ENCODE peak calls at places on chromosomes 1 and 21, in seven cellular contexts. Q, O, I, S, M, Z and B are unnamed samples.

GRCh38 chr1:201361652-201362504 is 15.6 kb downstream of the TNNT2 start:
- DNase-seq in S (peak; percentile 85), Z (no peak), M (peak; percentile 67), I (peak; percentile 21), O (peak; percentile 19), Q (peak; percentile 47), B (no peak)

GRCh38 chr1:76759950-76760349 is 107.3 kb upstream of the ST6GALNAC5 start:
- DNase-seq in S (no peak), M (no peak), Q (no peak), Z (no peak), O (no peak), I (peak; percentile 16), B (no peak)

GRCh38 chr1:64469614-64469976 is 334 bp upstream of the CACHD1 start:
- DNase-seq in Z (no peak), O (peak; percentile 14), S (no peak), I (peak; percentile 57), Q (no peak), M (no peak), B (no peak)

GRCh38 chr1:172960454-172961208 is 90.1 kb downstream of the TNFSF18 start:
- DNase-seq in S (no peak), Z (no peak), O (no peak), I (no peak), Q (no peak), M (no peak), B (no peak)

GRCh38 chr21:45662623-45663015 is 19.1 kb downstream of the PCBP3 start:
- DNase-seq in Q (no peak), I (no peak), M (no peak), O (no peak), S (no peak), Z (no peak), B (no peak)

GRCh38 chr1:10046356-10047085 is 13.8 kb downstream of the UBE4B start:
- DNase-seq in M (no peak), S (no peak), Z (no peak), O (peak; percentile 33), Q (no peak), I (peak; percentile 60), B (no peak)

GRCh38 chr21:28421716-28422480 is 570.8 kb downstream of the LTN1 start:
- DNase-seq in Z (no peak), S (no peak), O (no peak), M (no peak), I (no peak), Q (no peak), B (no peak)

GRCh38 chr1:109256085-109256484 is 6.7 kb downstream of the CELSR2 start:
- DNase-seq in Q (no peak), I (no peak), O (no peak), Z (no peak), S (no peak), M (no peak), B (no peak)

GRCh38 chr1:10399487-10399917 is 638 bp downstream of the PGD start:
- DNase-seq in M (no peak), S (no peak), O (peak; percentile 28), Z (no peak), I (peak; percentile 36), Q (no peak), B (peak; percentile 69)

GRCh38 chr1:204418174-204419063 is 6.8 kb upstream of the PPP1R15B start:
- DNase-seq in Z (peak; percentile 15), S (no peak), I (no peak), M (no peak), Q (peak; percentile 42), O (no peak), B (peak; percentile 36)

GRCh38 chr1:2155788-2156187 is 38.8 kb downstream of the FAAP20 start:
- DNase-seq in S (no peak), I (no peak), O (no peak), Q (no peak), Z (no peak), M (no peak), B (no peak)

GRCh38 chr1:203597386-203598040 is 29.1 kb upstream of the ATP2B4 start:
- DNase-seq in S (no peak), I (no peak), O (peak; percentile 34), M (no peak), Q (no peak), Z (no peak), B (no peak)

GRCh38 chr1:162003825-162004205 is 19.9 kb downstream of the OLFML2B start:
- DNase-seq in O (no peak), M (no peak), I (peak; percentile 73), S (no peak), Z (no peak), Q (no peak), B (no peak)

GRCh38 chr1:63454269-63454668 is 68.8 kb downstream of the ITGB3BP start:
- DNase-seq in M (no peak), O (no peak), Z (no peak), Q (peak; percentile 11), S (no peak), I (no peak), B (no peak)
- TF ChIP-seq CTCF in M (no peak), O (no peak), Z (no peak), Q (peak; percentile 17), S (no peak), I (no peak), B (peak; percentile 48)

GRCh38 chr1:150564051-150564991 is 15.1 kb downstream of the MCL1 start:
- DNase-seq in S (no peak), Q (no peak), M (no peak), I (no peak), Z (peak; percentile 17), O (no peak), B (no peak)

GRCh38 chr1:150567341-150567716 is 12.1 kb downstream of the MCL1 start:
- DNase-seq in M (no peak), I (no peak), Z (peak; percentile 25), O (no peak), Q (no peak), S (no peak), B (no peak)

GRCh38 chr1:150566589-150567340 is 12.6 kb downstream of the MCL1 start:
- DNase-seq in Q (no peak), O (no peak), M (no peak), S (no peak), I (no peak), Z (no peak), B (no peak)

GRCh38 chr1:150568567-150568966 is 10.8 kb downstream of the MCL1 start:
- DNase-seq in Z (no peak), S (no peak), I (no peak), Q (no peak), M (no peak), O (no peak), B (no peak)

DNA sequence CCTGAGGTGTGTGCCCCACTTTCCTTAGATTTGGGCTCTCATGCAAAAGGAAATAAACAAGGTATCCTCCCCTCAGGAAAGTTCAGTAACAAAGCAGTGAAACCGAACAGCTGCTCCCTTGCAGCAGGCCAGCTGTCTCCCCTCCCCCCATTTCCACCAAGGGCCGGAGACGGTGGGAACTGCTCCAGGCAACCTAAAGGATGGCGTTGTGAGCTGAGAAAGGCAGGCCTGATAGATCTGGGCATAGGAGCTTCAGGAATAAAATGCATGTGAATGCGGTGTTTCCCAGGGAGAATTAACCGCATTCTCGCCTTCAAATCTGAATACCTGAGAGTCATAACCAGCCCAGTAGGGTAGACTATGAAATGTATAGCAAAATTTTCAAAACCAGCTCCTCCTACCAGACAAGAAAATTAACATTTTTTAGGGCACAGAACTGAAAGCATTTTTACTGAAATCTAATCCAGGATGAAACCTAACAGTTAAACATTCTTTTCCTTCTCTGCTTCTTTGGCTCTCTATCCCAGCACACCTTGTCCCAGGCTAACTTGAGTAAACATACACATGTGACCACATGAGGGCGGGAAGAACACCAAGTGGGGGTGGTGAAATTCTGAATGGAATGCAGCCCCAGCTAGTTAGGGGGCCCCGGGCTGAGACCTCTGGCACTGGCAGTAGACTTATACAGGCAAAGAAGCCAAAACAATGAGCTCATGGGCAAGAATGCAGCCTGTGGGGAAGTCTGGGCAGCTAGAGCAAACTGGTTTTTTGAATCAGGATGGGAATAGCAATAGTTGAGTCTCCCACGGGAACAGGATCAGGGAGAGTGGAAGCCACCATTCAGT is 11.5 kb downstream of the MCL1 start:
- DNase-seq in Q (peak; percentile 77), S (peak; percentile 91), Z (peak; percentile 99), I (peak; percentile 83), M (peak; percentile 71), O (peak; percentile 75), B (no peak)
- TF ChIP-seq CTCF in Q (no peak), S (no peak), Z (no peak), I (no peak), M (no peak), O (no peak), B (no peak)

GRCh38 chr21:38384246-38384576 is 114.1 kb downstream of the ERG start:
- DNase-seq in Q (no peak), M (no peak), I (no peak), O (no peak), S (no peak), Z (no peak), B (no peak)

GRCh38 chr21:38377165-38378093 is 120.6 kb downstream of the KCNJ15 start:
- DNase-seq in Q (no peak), O (no peak), M (no peak), I (no peak), Z (no peak), S (no peak), B (no peak)

GRCh38 chr21:38383411-38384245 is 114.6 kb downstream of the ERG start:
- DNase-seq in I (no peak), O (no peak), Q (no peak), M (no peak), S (no peak), Z (no peak), B (no peak)

GRCh38 chr21:38379171-38379570 is 119.1 kb downstream of the ERG start:
- DNase-seq in Z (no peak), O (no peak), M (no peak), S (no peak), Q (no peak), I (no peak), B (no peak)

DNA sequence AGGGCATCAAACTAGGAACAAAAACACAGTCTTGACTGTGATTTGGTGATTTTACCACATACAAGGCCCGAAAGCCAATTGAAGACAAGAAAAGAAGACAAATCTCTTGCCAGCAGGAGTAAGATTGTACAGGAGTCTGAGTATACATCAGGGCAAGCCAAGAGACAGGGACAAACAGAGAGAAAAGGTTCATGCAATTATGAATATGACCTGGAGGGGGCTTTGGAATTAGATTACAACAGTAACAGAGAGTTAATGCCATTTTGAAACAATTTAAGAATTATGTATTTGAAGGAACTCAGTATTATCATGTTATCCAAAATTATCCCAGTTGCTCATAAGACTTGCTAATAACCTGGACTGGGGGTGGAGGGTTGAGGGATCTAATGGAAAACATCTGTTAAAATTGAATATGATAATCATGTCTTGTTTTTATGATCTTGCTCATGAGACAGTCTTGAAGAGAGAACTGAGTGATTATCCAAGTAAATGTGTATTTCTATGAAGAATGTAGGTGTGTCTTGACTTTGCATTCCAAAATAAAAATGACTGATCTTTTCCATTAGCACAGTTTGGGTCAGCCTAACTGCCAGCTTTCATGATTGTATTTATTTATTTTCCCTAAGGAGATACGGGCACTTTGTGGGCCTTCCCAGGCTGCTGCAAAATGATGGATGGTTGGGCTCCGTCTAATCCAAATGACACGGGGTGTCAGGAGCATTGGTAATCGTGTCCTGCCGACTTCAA is 117.7 kb downstream of the ERG start:
- DNase-seq in I (no peak), S (no peak), Z (no peak), O (no peak), Q (peak; percentile 4), M (no peak), B (no peak)
- TF ChIP-seq CTCF in I (no peak), S (no peak), Z (no peak), O (peak; percentile 25), Q (peak; percentile 10), M (peak; percentile 36), B (peak; percentile 66)

DNA sequence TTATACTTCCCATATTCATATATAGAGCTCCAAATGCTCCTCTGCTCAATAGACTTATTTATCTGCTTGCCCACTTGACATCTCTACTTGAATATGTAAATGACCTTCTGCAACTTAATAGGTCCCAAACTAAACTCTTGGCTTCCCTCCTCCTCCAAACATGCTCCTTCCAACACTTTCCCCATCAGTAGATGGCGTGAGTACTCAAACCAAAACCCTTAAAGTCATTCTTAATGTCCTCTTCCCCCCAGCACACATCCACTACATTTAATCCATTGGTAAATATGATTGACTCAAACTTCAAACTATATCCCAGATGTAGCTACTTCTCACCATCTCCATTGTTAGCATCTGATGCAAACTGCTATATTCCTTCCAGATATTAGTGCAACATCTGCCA is 48.5 kb upstream of the PBX1 start:
- DNase-seq in M (no peak), I (no peak), Z (no peak), O (no peak), Q (peak; percentile 25), S (no peak), B (no peak)
- TF ChIP-seq CTCF in M (no peak), I (no peak), Z (no peak), O (peak; percentile 12), Q (no peak), S (no peak), B (no peak)